ENCODE peak calls at places on chromosomes 12 and 14, in four cellular contexts. E is fibroblast of lung, C is IMR-90, T is PC-3. L is an unnamed sample.

GRCh38 chr14:98290596-98290995 is 981.4 kb downstream of the BCL11B start:
- DNase-seq in E (no peak), C (no peak), T (peak; percentile 41), L (peak; percentile 75)

GRCh38 chr12:64169999-64170398 is 52.1 kb downstream of the KICS2 start:
- DNase-seq in E (no peak), C (no peak), T (no peak), L (peak; percentile 60)

GRCh38 chr12:118377005-118377890 is 893 bp downstream of the SUDS3 start:
- DNase-seq in E (no peak), C (no peak), T (peak; percentile 25), L (peak; percentile 30)

GRCh38 chr12:4943067-4943937 is 33.6 kb downstream of the KCNA1 start:
- DNase-seq in E (no peak), C (no peak), T (no peak), L (no peak)

GRCh38 chr12:76201758-76202157 is 117.3 kb upstream of the NAP1L1 start:
- DNase-seq in E (no peak), C (peak; percentile 12), T (no peak), L (no peak)

GRCh38 chr14:45085004-45085403 is 1.1 kb downstream of the PRPF39 start:
- DNase-seq in E (peak; percentile 75), C (peak; percentile 46), T (peak; percentile 15), L (peak; percentile 61)

GRCh38 chr14:90560529-90560928 is 163.7 kb downstream of the CALM1 start:
- DNase-seq in E (no peak), C (no peak), T (no peak), L (no peak)

GRCh38 chr14:30625533-30625932 is 3.4 kb downstream of the SCFD1 start:
- DNase-seq in E (no peak), C (no peak), T (no peak), L (no peak)

GRCh38 chr12:124006582-124007170 is 33.7 kb downstream of the ZNF664 start:
- DNase-seq in E (no peak), C (no peak), T (no peak), L (no peak)

GRCh38 chr14:69101331-69101826 is 51.5 kb downstream of the DCAF5 start:
- DNase-seq in E (peak; percentile 89), C (peak; percentile 91), T (peak; percentile 81), L (peak; percentile 75)

GRCh38 chr12:120887253-120888043 is 16.7 kb downstream of the SPPL3 start:
- DNase-seq in E (no peak), C (no peak), T (no peak), L (no peak)

GRCh38 chr12:91609283-91609682 is 426.7 kb upstream of the DCN start:
- DNase-seq in E (no peak), C (no peak), T (no peak), L (no peak)
- H4K20me1 ChIP-seq in E (no peaks in the 10 kb centered on the region), C (no peaks in the 10 kb centered on the region), T (no peaks in the 10 kb centered on the region), L (no peaks in the 10 kb centered on the region)

DNA sequence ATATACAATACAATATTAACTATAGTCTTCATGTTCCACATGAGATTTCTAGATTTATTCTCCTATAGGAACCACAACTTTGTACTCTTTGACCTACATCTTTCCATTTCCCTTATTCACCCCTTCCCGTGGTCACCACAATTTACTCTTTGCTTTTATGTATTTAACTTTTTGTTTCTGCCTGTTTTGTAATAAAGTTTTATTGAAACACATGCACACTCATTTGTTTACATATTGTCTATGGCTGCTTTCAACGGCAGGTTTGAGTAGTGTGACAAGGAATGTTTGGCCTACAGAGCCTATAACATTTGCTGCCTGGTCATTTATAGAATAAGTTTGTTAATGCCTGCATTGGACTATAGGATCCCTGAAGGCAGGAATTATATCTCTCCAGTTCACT is 231.1 kb downstream of the CRADD start:
- DNase-seq in E (no peak), C (no peak), T (peak; percentile 8), L (no peak)
- H2AFZ ChIP-seq in E (no peak overlapping the region), C (no peak overlapping the region), T (peak overlapping the region; percentile 6), L (no peak overlapping the region)

DNA sequence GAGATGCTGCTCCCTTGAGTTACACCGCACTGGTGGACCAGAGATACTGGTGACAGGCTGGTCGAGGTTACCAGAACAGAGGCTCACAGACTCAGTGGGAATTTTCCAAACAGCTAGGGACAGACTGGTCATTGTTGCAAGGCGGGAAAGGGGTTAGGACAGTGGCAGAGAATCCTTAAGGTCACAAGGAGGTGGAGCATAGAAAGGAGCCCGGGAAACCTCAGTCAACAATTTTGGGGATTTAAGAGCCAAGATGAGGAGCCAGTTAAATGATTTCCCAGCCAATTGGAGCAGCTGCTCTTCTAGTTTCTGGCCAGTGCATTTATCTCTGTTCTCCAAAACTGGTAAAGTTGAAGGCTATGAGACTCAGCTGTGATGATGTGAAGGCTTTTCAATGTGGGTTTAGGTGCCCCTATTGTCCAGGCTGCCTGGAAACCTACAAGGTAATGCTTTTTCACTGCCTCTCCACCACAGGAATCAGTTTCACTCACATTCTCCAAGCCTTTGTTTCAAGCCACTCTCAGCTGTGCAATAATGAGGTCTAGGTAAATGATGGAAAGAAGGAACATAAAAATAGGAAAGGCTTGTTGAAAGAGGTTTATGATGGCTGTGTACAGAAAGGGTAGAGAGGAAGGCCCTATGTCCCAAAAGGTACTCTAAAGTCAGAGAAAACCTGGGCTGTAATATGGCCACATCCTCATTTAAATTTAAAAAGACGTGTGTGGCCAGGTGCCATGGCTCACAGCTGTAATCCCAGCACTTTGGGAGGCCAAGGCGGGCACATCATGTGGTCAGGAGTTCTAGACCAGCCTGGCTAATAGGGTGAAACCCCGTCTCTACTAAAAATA is 7.0 kb upstream of the TNS2 start:
- DNase-seq in E (no peak), C (no peak), T (no peak), L (no peak)
- H3K27ac ChIP-seq in E (no peak overlapping the region), C (no peak overlapping the region), T (no peak overlapping the region), L (no peak overlapping the region)

GRCh38 chr12:79682593-79682992 is 8.2 kb downstream of the PAWR start:
- DNase-seq in E (no peak), C (no peak), T (no peak), L (no peak)
- H4K20me1 ChIP-seq in E (no peaks in the 10 kb centered on the region), C (peaks cover 42% of the 10 kb centered on the region), T (peaks cover 70% of the 10 kb centered on the region), L (no peaks in the 10 kb centered on the region)

DNA sequence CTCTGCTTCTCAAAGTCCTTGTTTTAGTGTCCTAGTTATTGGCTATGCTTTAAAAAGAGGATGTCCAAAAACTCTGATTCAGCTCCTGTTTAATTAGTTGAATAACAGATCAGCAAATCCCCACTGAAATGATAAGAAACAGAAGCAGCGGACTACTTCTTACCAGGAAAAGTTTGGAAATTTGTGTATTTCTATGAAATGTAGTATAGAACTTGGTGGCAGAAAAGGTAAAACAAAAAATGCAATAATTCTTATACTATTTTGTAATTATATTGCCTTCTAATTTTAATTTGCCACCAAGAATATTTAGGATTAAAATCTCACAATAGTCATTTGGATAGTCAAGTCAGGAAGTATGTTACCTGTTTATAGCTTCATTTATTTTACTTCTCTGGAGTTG is at the start of gene OR2AP1:
- DNase-seq in E (no peak), C (no peak), T (no peak), L (no peak)
- H2AFZ ChIP-seq in E (no peak within 1 kb of the TSS), C (no peak within 1 kb of the TSS), T (no peak within 1 kb of the TSS), L (no peak within 1 kb of the TSS)

GRCh38 chr14:79332504-79333197 is 878.7 kb downstream of the DIO2 start:
- DNase-seq in E (no peak), C (peak; percentile 26), T (no peak), L (no peak)
- H3K27ac ChIP-seq in E (no peak overlapping the region), C (no peak overlapping the region), T (no peak overlapping the region), L (no peak overlapping the region)

DNA sequence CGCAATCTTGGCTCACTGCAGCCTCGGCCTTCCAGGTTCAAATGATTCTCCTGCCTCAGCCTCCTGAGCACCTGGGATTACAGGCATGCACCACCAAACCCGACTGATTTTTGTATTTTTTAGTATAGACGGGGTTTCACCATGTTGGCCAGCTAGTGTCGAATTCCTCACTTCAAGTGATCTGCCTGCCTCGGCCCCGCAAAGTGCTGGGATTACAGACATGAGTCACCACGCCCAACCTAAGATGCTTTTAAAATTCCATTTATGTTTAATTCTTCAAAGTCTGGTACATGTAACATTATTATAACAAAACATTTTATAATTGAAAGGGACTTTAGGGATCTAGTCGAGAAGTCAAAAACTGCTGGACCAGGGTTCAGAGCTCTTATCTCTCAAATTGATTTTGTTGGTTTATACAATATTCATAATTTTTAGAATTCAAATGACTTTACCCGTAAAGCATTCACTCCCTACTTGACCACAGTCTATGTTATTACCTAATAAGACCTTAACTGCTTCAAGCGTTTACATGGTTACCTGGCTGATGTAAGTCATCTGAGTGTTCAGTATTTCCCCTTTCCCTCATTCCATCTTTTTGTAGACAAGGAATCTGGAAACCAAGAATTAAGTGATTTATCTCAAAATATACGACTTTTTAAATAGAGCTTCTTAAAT is 28.2 kb downstream of the RAP1B start:
- DNase-seq in E (no peak), C (no peak), T (no peak), L (no peak)
- H4K20me1 ChIP-seq in E (no peaks in the 10 kb centered on the region), C (peaks cover 84% of the 10 kb centered on the region), T (peaks cover 7% of the 10 kb centered on the region), L (peaks cover 2% of the 10 kb centered on the region)

DNA sequence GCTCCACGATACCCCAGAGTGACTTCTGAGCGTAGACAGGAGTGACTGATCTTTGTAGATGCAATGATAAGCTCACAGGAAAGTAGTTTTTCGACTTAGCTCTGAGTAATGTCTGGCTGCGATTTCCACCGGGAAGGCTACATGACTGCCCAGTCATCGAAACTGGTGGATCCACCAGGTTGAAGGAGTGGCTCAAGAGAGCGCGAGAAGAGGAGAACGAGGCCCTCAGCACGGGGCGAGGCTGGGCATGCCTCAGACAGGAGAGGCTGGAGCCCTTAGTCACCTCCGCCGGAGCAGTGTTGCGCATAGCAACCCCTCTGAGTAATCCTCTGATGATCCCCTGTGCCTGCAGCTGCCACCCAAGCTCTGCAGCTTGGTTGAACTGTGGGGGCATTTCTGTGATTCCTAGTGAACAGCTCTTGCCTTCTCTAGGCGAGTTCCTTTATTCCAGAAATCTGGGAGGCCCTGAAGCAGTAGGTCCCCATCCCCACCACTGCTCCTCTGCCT is 25.6 kb downstream of the ELK3 start:
- DNase-seq in E (peak; percentile 93), C (peak; percentile 98), T (peak; percentile 99), L (peak; percentile 100)
- H2AFZ ChIP-seq in E (no peak overlapping the region), C (peak overlapping the region; percentile 56), T (peak overlapping the region; percentile 76), L (peak overlapping the region; percentile 44)

L was measured in mammary epithelial cell.